ENCODE peak calls at places on chromosomes 2 and 18, in seven cellular contexts. I, A, U, D, Y, K and S are unnamed samples.

GRCh38 chr2:237217995-237218621 is 132.4 kb downstream of the COPS8 start:
- DNase-seq in I (no peak), A (no peak), U (no peak), D (no peak), Y (no peak), K (no peak), S (no peak)

GRCh38 chr18:63397349-63397748 is 24.9 kb downstream of the VPS4B start:
- DNase-seq in I (no peak), A (no peak), U (no peak), D (no peak), Y (no peak), K (no peak), S (no peak)

GRCh38 chr2:222861411-222862067 is 703 bp downstream of the ACSL3 start:
- DNase-seq in I (peak; percentile 42), A (no peak), U (no peak), D (peak; percentile 47), Y (no peak), K (peak; percentile 77), S (peak; percentile 24)

GRCh38 chr2:240452471-240453256 is 17.2 kb downstream of the GPC1 start:
- DNase-seq in I (peak; percentile 56), A (no peak), U (peak; percentile 66), D (no peak), Y (peak; percentile 35), K (peak; percentile 74), S (peak; percentile 87)

GRCh38 chr2:53991948-53992347 is 21.2 kb upstream of the PSME4 start:
- DNase-seq in I (no peak), A (no peak), U (no peak), D (no peak), Y (no peak), K (no peak), S (no peak)

GRCh38 chr2:154233231-154233630 is 361.5 kb downstream of the GALNT13 start:
- DNase-seq in I (no peak), A (no peak), U (no peak), D (no peak), Y (no peak), K (no peak), S (no peak)

GRCh38 chr2:162430323-162430722 is 86.4 kb downstream of the GCA start:
- DNase-seq in I (no peak), A (peak; percentile 46), U (no peak), D (no peak), Y (no peak), K (no peak), S (no peak)

GRCh38 chr2:61419129-61419528 is 51.8 kb downstream of the USP34 start:
- DNase-seq in I (peak; percentile 57), A (no peak), U (no peak), D (peak; percentile 45), Y (no peak), K (no peak), S (no peak)

GRCh38 chr2:23681356-23682140 is 245.4 kb downstream of the ATAD2B start:
- DNase-seq in I (no peak), A (no peak), U (no peak), D (no peak), Y (no peak), K (no peak), S (no peak)

DNA sequence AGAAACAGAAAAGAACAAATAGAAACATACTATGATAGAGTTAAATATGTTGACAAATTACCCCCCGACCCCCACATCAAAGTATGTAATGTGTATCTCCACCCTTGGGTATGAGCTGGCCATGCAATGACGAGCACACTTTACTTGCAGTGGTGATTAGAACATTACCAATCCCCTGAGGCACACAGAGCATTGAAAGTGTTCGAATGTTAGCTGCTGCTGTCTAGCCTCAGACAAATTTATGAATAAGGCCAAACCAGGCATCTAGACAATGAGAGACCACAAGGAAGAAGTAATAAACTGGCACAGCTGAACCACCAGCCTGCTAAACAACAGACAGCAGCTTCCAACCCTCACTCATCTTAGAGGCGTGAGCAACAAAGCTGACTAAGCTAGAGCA is 380.5 kb downstream of the DSEL start:
- DNase-seq in I (no peak), A (no peak), U (no peak), D (no peak), Y (no peak), K (no peak), S (no peak)
- TF ChIP-seq CTCF in I (no peak), A (no peak), U (no peak), D (no peak), Y (no peak), K (no peak), S (no peak)

DNA sequence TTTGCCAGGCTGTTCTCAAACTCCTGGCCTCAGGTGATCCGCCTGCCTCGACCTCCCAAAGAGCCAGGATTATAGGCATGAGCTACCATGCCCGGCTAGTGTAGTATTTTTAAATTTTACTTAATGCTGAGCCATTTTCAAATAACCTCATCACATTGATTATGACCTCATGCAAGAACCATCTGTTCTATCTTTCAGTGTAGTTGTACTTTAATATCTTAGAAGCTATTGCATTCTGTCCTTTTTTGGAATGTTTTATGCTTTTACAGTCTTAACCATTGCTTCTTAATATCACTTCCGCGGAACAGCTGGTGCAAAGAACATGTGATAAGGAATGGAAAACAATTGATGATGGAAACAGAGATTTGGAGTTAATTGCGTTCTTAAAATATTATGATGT is 2.7 kb downstream of the GEN1 start:
- DNase-seq in I (no peak), A (no peak), U (no peak), D (no peak), Y (peak; percentile 53), K (no peak), S (no peak)
- H3K4me3 ChIP-seq in I (no peak overlapping the region), A (no peak overlapping the region), U (no peak overlapping the region), D (peak overlapping the region; percentile 33), Y (no peak overlapping the region), K (no peak overlapping the region), S (no peak overlapping the region)

GRCh38 chr2:174516495-174517378 is 29.9 kb upstream of the GPR155 start:
- DNase-seq in I (no peak), A (no peak), U (no peak), D (peak; percentile 14), Y (no peak), K (no peak), S (no peak)

GRCh38 chr2:174511580-174512260 is 24.9 kb upstream of the GPR155 start:
- DNase-seq in I (no peak), A (no peak), U (no peak), D (no peak), Y (no peak), K (no peak), S (no peak)

GRCh38 chr2:174510583-174511189 is 23.9 kb upstream of the GPR155 start:
- DNase-seq in I (no peak), A (no peak), U (no peak), D (peak; percentile 73), Y (peak; percentile 13), K (no peak), S (no peak)

GRCh38 chr2:174512345-174512744 is 25.5 kb upstream of the GPR155 start:
- DNase-seq in I (no peak), A (no peak), U (no peak), D (no peak), Y (no peak), K (no peak), S (no peak)
- H3K9me3 ChIP-seq in I (no peaks in the 10 kb centered on the region), A (no peaks in the 10 kb centered on the region), U (peaks cover 33% of the 10 kb centered on the region), D (peaks cover 28% of the 10 kb centered on the region), Y (peaks cover 17% of the 10 kb centered on the region), K (peaks cover 11% of the 10 kb centered on the region), S (no peaks in the 10 kb centered on the region)

GRCh38 chr2:144159264-144159663 is 360.7 kb downstream of the ZEB2 start:
- DNase-seq in I (no peak), A (no peak), U (no peak), D (no peak), Y (no peak), K (no peak), S (no peak)

GRCh38 chr2:144161061-144161460 is 358.9 kb downstream of the ZEB2 start:
- DNase-seq in I (no peak), A (no peak), U (no peak), D (no peak), Y (no peak), K (no peak), S (no peak)

GRCh38 chr2:144163592-144163991 is 356.3 kb downstream of the ZEB2 start:
- DNase-seq in I (no peak), A (no peak), U (no peak), D (no peak), Y (no peak), K (no peak), S (no peak)

GRCh38 chr2:144165599-144166250 is 354.2 kb downstream of the ZEB2 start:
- DNase-seq in I (no peak), A (no peak), U (no peak), D (no peak), Y (peak; percentile 29), K (no peak), S (no peak)

GRCh38 chr2:144162652-144163051 is 357.3 kb downstream of the ZEB2 start:
- DNase-seq in I (peak; percentile 48), A (no peak), U (no peak), D (peak; percentile 65), Y (no peak), K (no peak), S (no peak)
- TF ChIP-seq CTCF in I (peak; percentile 38), A (peak; percentile 19), U (peak; percentile 44), D (peak; percentile 83), Y (peak; percentile 5), K (peak; percentile 50), S (peak; percentile 43)

DNA sequence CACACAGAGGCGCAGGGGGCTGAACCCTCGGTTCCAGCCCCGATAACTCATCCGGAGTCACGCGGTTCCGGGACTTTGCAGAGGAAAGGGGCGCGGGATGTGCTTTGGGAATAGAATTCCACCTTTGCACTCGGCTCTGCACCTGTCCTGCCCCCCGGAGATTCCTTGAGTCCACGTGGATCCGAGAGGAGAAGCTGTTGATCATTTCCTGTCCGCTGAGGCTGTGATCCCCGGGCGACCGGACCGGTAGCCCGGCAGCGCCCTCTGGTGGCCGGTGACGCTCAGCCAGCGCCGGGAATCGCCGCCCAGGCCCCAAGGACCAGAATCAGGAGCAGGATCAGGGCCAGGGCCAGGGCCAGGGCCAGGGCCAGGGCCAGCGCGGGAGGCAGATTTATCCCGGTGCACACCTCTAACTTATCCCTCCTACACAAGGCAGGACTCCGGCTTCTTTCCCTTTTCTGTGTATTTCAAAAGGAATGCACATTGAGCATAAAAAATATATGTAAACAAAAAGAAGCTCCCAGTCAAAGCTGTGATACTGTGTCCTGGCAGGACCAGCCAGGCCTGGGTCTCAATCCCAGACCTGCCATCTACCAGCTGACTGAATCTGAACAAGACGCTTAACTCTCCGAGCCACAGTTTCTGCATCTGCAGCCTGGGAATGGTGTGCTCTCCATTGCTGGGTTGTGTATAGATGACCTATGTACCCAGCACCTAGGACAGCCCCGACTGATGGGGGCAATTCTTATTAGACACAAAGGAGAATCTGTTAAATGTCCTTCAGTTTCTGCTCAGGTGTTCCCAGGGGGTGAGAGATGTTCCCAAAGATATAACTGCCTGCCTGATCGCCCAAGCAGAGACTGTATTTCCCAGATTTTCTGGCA is 8.5 kb upstream of the SPATA3 start:
- DNase-seq in I (peak; percentile 70), A (peak; percentile 67), U (peak; percentile 88), D (peak; percentile 69), Y (peak; percentile 47), K (peak; percentile 85), S (peak; percentile 87)
- H3K4me3 ChIP-seq in I (peak overlapping the region; percentile 67), A (peak overlapping the region; percentile 13), U (peak overlapping the region; percentile 50), D (no peak overlapping the region), Y (peak overlapping the region; percentile 18), K (peak overlapping the region; percentile 43), S (peak overlapping the region; percentile 58)

DNA sequence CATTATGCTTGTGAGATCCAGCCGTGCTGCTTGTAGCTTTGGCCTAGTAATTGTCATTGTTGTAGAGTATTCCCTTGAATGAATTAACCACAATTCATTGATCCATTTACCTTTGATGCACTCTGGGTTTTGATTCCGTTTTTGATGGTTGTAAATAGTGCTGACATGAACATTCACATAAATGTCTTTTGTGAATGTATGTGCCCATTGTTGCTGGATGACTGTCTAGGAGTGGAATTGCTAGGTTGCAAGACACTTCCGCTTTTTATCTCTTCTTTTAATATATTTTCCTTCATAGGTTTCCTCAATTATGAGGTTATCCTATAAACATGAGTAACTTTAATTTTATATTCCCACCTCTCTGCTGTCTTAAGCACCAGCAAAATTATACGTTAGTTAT is 104.8 kb upstream of the CCDC68 start:
- DNase-seq in I (no peak), A (no peak), U (no peak), D (no peak), Y (no peak), K (no peak), S (no peak)
- H3K9me3 ChIP-seq in I (no peaks in the 10 kb centered on the region), A (no peaks in the 10 kb centered on the region), U (no peaks in the 10 kb centered on the region), D (no peaks in the 10 kb centered on the region), Y (no peaks in the 10 kb centered on the region), K (no peaks in the 10 kb centered on the region), S (no peaks in the 10 kb centered on the region)